ENCODE peak calls at places on chromosomes 3 and 15, in six cellular contexts. V, J, E, Z, R and G are unnamed samples. For H3K4me1, the result is how much of the 10 kb centered on the place peaks cover.

GRCh38 chr3:140917769-140918168 is 23.9 kb upstream of the SLC25A36 start:
- DNase-seq in V (no peak), J (no peak), E (no peak), Z (peak), R (no peak), G (no peak)

GRCh38 chr3:149299938-149300791 is 33.3 kb downstream of the TM4SF18 start:
- DNase-seq in V (peak), J (peak), E (peak), Z (no peak), R (no peak), G (no peak)

GRCh38 chr15:52124270-52124878 is 11.8 kb upstream of the BCL2L10 start:
- DNase-seq in V (no peak), J (no peak), E (peak), Z (no peak), R (no peak), G (no peak)

GRCh38 chr3:3802021-3802420 is 2.8 kb downstream of the LRRN1 start:
- DNase-seq in V (no peak), J (no peak), E (no peak), Z (no peak), R (no peak), G (no peak)

GRCh38 chr15:25850154-25851111 is 12.7 kb downstream of the ATP10A start:
- DNase-seq in V (peak), J (peak), E (peak), Z (peak), R (peak), G (peak)

GRCh38 chr3:51510996-51511395 is 11.2 kb upstream of the DCAF1 start:
- DNase-seq in V (no peak), J (no peak), E (no peak), Z (no peak), R (no peak), G (no peak)

GRCh38 chr3:44954962-44955361 is 21.0 kb downstream of the ZDHHC3 start:
- DNase-seq in V (no peak), J (no peak), E (peak), Z (no peak), R (no peak), G (peak)

GRCh38 chr3:184907941-184908649 is 96.1 kb downstream of the VPS8 start:
- DNase-seq in V (no peak), J (no peak), E (no peak), Z (peak), R (no peak), G (peak)

GRCh38 chr3:112043621-112044201 is 9.2 kb downstream of the TMPRSS7 start:
- DNase-seq in V (peak), J (peak), E (peak), Z (no peak), R (peak), G (peak)

GRCh38 chr15:73897441-73898261 is 24.3 kb downstream of the TBC1D21 start:
- DNase-seq in V (peak), J (peak), E (peak), Z (peak), R (peak), G (peak)

GRCh38 chr3:52402706-52403270 is 42.1 kb downstream of the SEMA3G start:
- DNase-seq in V (no peak), J (no peak), E (no peak), Z (peak), R (no peak), G (no peak)

GRCh38 chr3:131669590-131669989 is 166.8 kb upstream of the MRPL3 start:
- DNase-seq in V (no peak), J (no peak), E (no peak), Z (no peak), R (no peak), G (no peak)

DNA sequence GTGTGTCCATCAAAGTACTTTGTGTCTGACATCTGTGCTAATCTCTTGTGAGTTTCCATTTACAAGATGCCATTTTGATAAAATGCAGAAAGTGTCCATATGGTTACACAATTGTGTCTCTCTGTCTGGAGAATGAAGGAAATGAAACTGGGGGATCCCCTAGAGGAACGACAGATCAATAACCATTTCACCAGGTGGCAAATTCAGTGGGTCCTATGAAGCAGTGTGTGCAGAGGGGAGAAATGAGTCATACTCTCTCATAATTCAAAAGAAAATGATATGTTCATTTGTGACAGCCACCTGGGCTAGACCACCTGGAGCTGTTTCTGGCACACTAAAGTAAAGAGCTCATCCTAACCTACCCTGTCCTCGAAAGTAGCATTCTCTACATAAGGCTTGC is 10.1 kb upstream of the CD47 start:
- DNase-seq in V (no peak), J (no peak), E (no peak), Z (no peak), R (no peak), G (no peak)
- H3K4me1 ChIP-seq in V (under half), J (under half), E (under half), Z (under half), R (under half), G (under half)

DNA sequence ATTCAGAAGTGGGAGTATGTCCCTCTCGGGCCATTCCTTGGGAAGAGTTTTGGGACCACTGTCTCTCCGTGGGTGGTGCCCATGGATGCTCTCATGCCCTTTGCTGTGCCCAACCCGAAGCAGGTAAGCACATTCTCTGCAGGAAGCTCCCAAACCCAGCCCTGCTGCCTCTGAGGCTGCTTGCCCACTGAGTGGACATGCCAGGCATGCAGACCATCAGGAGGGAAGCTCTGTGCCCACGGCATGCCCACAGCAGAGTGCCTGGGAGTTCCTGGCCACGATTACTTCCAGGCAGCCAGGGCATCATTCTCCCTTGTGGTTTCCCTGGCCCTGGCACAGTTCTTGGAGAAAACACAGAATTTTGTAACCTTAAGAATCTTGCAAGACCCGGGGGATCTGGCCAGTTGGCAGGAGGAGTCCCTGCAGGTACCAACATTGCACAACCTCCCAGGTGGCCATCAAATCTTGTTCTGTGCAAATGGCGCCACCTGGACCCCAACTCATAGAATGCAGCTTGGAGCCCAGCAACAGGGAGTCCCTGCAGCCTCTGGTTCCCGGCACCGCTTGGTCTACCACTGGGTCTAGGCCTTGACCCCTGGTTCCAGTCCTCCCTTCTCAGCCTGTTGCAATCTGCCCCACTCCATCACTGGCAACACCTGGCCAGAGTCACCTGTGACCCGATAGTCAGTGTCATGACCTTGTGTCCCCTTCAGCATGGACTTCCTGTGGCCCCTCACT is 20.4 kb downstream of the FAH start:
- DNase-seq in V (no peak), J (peak), E (peak), Z (peak), R (peak), G (no peak)
- H3K27ac ChIP-seq in V (no peak), J (no peak), E (no peak), Z (no peak), R (no peak), G (no peak)

GRCh38 chr15:63531586-63531985 is 27.2 kb downstream of the USP3 start:
- DNase-seq in V (no peak), J (no peak), E (no peak), Z (no peak), R (no peak), G (no peak)

GRCh38 chr15:63530762-63531299 is 26.4 kb downstream of the USP3 start:
- DNase-seq in V (no peak), J (no peak), E (no peak), Z (no peak), R (no peak), G (no peak)

GRCh38 chr15:63535689-63536088 is 31.3 kb downstream of the USP3 start:
- DNase-seq in V (no peak), J (no peak), E (no peak), Z (no peak), R (no peak), G (no peak)

GRCh38 chr15:63530235-63530634 is 25.8 kb downstream of the USP3 start:
- DNase-seq in V (no peak), J (no peak), E (no peak), Z (no peak), R (no peak), G (no peak)

GRCh38 chr15:63532307-63532744 is 27.9 kb downstream of the USP3 start:
- DNase-seq in V (no peak), J (peak), E (peak), Z (no peak), R (no peak), G (no peak)
- H3K4me1 ChIP-seq in V (under half), J (under half), E (under half), Z (under half), R (half or more), G (under half)

GRCh38 chr3:182964179-182964578 is 16.2 kb downstream of the DCUN1D1 start:
- DNase-seq in V (no peak), J (no peak), E (no peak), Z (no peak), R (no peak), G (no peak)

GRCh38 chr3:182962162-182962561 is 18.2 kb downstream of the DCUN1D1 start:
- DNase-seq in V (no peak), J (no peak), E (peak), Z (no peak), R (no peak), G (no peak)

GRCh38 chr3:182954553-182954952 is 25.8 kb downstream of the DCUN1D1 start:
- DNase-seq in V (peak), J (no peak), E (no peak), Z (no peak), R (no peak), G (no peak)

GRCh38 chr3:182957676-182958075 is 22.7 kb downstream of the DCUN1D1 start:
- DNase-seq in V (no peak), J (no peak), E (no peak), Z (no peak), R (no peak), G (no peak)

DNA sequence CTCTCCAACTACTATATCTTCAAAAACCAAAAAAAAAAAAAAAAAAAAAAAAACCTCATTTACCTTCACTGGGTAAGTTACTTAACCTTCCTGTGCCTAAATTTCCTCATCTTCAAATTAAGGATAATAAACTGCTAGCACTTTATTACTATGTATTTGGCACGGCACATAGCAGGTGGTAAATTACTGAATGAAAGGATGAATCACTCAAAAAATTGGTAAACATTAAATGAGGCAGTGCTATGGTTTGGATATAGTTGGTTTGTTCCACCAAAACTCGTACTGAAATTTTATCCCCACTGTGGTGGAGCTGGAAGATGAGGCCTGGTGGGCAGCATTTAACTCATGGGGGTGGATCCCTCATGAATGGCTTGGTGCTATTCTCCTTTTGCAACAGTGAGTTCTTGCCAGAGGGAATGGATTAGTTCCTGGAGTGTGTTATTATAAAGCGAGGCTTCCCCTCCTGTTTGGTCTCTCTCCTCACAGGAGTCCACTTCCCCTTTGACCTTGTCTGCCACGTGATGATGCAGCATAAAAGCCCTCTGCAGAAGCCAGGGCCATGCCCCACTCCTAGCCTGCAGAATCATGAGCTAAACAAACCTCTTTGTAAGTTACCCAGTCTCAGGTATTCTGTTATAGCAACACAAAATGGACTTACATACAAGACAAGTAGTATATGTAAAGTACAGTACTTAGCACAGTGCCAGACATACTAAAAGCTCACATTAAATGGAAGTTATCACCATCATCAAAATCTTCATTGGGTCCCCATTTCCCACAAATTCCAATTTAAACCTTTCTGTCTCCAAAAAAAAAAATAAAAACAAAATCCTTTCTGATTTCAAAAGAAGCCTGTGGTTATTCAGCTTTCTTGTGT is 20.6 kb downstream of the DCUN1D1 start:
- DNase-seq in V (no peak), J (no peak), E (no peak), Z (no peak), R (no peak), G (no peak)
- H3K27ac ChIP-seq in V (no peak), J (peak), E (peak), Z (no peak), R (no peak), G (no peak)

GRCh38 chr15:63093486-63094205 is 28.0 kb upstream of the LACTB start:
- DNase-seq in V (no peak), J (peak), E (peak), Z (peak), R (peak), G (peak)
- H3K4me1 ChIP-seq in V (under half), J (half or more), E (under half), Z (under half), R (under half), G (under half)

GRCh38 chr3:25428003-25428861 is at the start of gene RARB:
- DNase-seq in V (peak), J (peak), E (peak), Z (peak), R (no peak), G (no peak)

GRCh38 chr3:25429441-25429907 is 1.4 kb downstream of the RARB start:
- DNase-seq in V (no peak), J (no peak), E (peak), Z (no peak), R (no peak), G (no peak)

GRCh38 chr3:25428950-25429349 is 887 bp downstream of the RARB start:
- DNase-seq in V (peak), J (no peak), E (peak), Z (no peak), R (no peak), G (no peak)

GRCh38 chr3:25426408-25426807 is 1.7 kb upstream of the RARB start:
- DNase-seq in V (peak), J (peak), E (no peak), Z (no peak), R (no peak), G (no peak)

DNA sequence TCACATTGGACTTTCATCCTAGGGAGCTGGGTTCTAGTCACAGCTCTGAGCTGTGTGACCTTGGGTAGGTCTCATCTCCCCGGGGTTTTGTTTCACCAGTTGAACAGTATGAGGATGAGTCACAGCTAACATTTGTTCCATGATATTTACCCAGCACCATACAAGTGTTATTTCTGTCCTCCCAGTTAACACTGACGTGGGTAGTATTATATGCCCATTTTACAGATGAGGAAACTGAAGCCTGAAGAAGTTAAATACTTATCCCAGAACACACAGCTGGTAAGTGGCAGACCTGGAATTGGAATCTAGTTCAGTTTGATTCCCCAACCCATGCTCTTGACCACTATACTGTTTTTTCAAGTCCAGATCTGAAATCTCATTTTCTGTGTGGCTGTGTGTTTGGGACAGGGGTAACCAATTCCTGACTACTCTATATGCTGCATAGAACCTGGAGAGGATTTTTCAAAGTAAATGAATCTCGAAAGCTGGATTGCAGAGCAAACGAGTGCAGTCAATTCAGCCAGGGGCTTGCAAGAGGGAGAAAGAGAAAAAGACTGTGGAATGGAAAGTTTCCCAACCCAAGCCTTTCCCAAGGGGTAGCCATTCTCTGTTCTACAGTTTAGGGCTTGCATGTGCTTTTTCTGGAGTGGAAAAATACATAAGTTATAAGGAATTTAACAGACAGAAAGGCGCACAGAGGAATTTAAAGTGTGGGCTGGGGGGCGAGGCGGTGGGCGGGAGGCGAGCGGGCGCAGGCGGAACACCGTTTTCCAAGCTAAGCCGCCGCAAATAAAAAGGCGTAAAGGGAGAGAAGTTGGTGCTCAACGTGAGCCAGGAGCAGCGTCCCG is 684 bp upstream of the RARB start:
- DNase-seq in V (peak), J (peak), E (peak), Z (no peak), R (no peak), G (peak)
- H3K27ac ChIP-seq in V (peak), J (peak), E (peak), Z (peak), R (no peak), G (peak)

GRCh38 chr15:99452728-99453643 is 112.8 kb upstream of the MEF2A start:
- DNase-seq in V (peak), J (no peak), E (peak), Z (peak), R (no peak), G (peak)

GRCh38 chr15:99455796-99456160 is 110.0 kb upstream of the MEF2A start:
- DNase-seq in V (no peak), J (no peak), E (no peak), Z (no peak), R (no peak), G (no peak)

GRCh38 chr15:99454941-99455795 is 110.6 kb upstream of the MEF2A start:
- DNase-seq in V (peak), J (peak), E (peak), Z (peak), R (no peak), G (no peak)

GRCh38 chr15:99453646-99454045 is 112.1 kb upstream of the MEF2A start:
- DNase-seq in V (no peak), J (no peak), E (no peak), Z (no peak), R (no peak), G (no peak)

DNA sequence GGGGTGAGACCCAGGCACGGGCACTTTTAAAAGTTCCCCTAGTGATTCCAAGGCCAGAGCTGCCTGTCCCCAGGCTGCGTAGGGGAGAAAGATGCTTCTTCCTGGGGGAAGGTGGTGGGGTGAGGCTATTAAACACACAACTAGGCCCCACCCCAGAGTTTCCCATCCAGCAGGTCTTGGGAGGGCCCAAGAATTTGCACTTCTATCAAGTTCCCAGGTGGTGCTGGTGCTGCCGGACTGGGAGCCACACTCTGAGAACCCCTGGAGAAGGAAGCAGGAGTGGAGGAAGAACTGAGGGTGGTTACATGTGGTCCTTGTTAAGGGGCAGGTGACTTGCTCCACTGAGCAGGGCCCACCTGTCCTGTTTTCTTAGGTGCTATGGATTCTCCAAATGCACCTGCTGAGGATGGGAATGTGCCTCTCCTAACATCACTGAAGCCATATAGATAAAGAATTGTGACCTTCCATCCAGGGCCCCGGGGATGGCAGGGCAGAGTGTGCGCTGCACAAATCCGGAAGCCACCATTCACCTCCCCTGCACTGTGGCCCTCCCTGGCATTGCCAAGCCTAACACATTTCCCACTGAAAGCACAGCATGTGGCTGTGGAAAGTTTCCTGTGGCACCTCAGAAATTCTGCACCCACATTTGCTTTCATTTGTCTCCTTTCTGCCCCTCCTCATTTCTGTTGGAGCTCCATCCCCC is 111.5 kb upstream of the MEF2A start:
- DNase-seq in V (no peak), J (no peak), E (no peak), Z (no peak), R (no peak), G (no peak)
- H3K4me1 ChIP-seq in V (under half), J (under half), E (under half), Z (half or more), R (under half), G (half or more)

GRCh38 chr3:14406762-14407161 is 4.4 kb downstream of the SLC6A6 start:
- DNase-seq in V (no peak), J (no peak), E (no peak), Z (no peak), R (no peak), G (no peak)
- H3K27ac ChIP-seq in V (no peak), J (peak), E (no peak), Z (peak), R (no peak), G (peak)